ENCODE peak calls at places on chromosomes 13 and 19, in nine cellular contexts. G, R, X, T, N, S, D, B and F are unnamed samples.

GRCh38 chr13:48797127-48797526 is 143.4 kb downstream of the CYSLTR2 start:
- DNase-seq in X (no peak), S (no peak), D (no peak), N (no peak), G (no peak), B (no peak), T (no peak), R (no peak), F (no peak)

GRCh38 chr13:43767351-43767901 is 19.3 kb downstream of the ENOX1 start:
- DNase-seq in B (peak), D (no peak), S (peak), N (no peak), R (no peak), T (no peak), G (no peak), X (no peak), F (no peak)

GRCh38 chr13:94860981-94861407 is 148.6 kb upstream of the SOX21 start:
- DNase-seq in G (no peak), D (peak), S (no peak), N (no peak), T (no peak), R (no peak), B (no peak), X (no peak), F (no peak)

GRCh38 chr13:85170372-85170771 is 628.8 kb downstream of the SLITRK6 start:
- DNase-seq in X (no peak), D (no peak), B (no peak), N (no peak), S (no peak), T (no peak), R (no peak), G (no peak), F (peak)

GRCh38 chr13:48775804-48776203 is 122.1 kb downstream of the CYSLTR2 start:
- DNase-seq in D (no peak), X (no peak), B (no peak), T (no peak), G (no peak), S (no peak), R (no peak), N (no peak), F (no peak)

GRCh38 chr19:48963371-48964204 is 1.5 kb upstream of the FTL start:
- DNase-seq in X (no peak), G (peak), S (no peak), T (peak), N (no peak), B (peak), D (peak), R (peak), F (no peak)

GRCh38 chr13:35723061-35723461 is 246.6 kb upstream of the MAB21L1 start:
- DNase-seq in S (no peak), B (no peak), T (no peak), N (no peak), X (no peak), G (no peak), R (no peak), D (no peak), F (no peak)

GRCh38 chr13:67238277-67238859 is 8.2 kb upstream of the PCDH9 start:
- DNase-seq in N (no peak), T (no peak), D (peak), R (no peak), B (no peak), G (no peak), X (peak), S (no peak), F (no peak)

GRCh38 chr13:46751811-46752635 is 44.9 kb downstream of the ESD start:
- DNase-seq in G (peak), T (no peak), N (no peak), R (peak), X (no peak), D (peak), S (no peak), B (no peak), F (no peak)

GRCh38 chr13:110254151-110254679 is 52.7 kb downstream of the COL4A1 start:
- DNase-seq in G (no peak), X (no peak), T (no peak), B (no peak), N (no peak), S (no peak), D (no peak), R (no peak), F (no peak)

GRCh38 chr13:80030491-80030890 is 310.4 kb downstream of the SPRY2 start:
- DNase-seq in G (no peak), N (no peak), X (no peak), S (no peak), B (peak), R (no peak), T (peak), D (no peak), F (peak)

GRCh38 chr19:9909251-9909650 is 27.1 kb downstream of the OLFM2 start:
- DNase-seq in T (no peak), S (no peak), D (no peak), B (no peak), X (no peak), N (no peak), R (no peak), G (no peak), F (no peak)

GRCh38 chr19:23118400-23118799 is 1.6 kb downstream of the ZNF730 start:
- DNase-seq in S (no peak), X (no peak), D (no peak), R (no peak), B (no peak), N (no peak), G (no peak), T (peak), F (no peak)

GRCh38 chr13:113974304-113975281 is 717 bp upstream of the C13orf46 start:
- DNase-seq in G (no peak), N (no peak), D (no peak), X (no peak), T (peak), R (no peak), S (no peak), B (no peak), F (no peak)

GRCh38 chr13:29758591-29759114 is 91.8 kb downstream of the UBL3 start:
- DNase-seq in X (no peak), B (peak), T (no peak), G (peak), N (no peak), S (no peak), D (no peak), R (peak), F (no peak)

GRCh38 chr13:106533101-106533939 is 2.1 kb downstream of the EFNB2 start:
- DNase-seq in G (no peak), B (peak), X (peak), T (peak), S (peak), D (peak), N (peak), R (peak), F (peak)

GRCh38 chr19:47790398-47790814 is 11.9 kb downstream of the SELENOW start:
- DNase-seq in G (peak), T (peak), B (peak), S (peak), X (peak), R (peak), D (peak), N (peak), F (peak)

GRCh38 chr13:63636231-63636993 is 2220.8 kb upstream of the PCDH20 start:
- DNase-seq in R (no peak), S (no peak), X (no peak), G (no peak), B (no peak), N (no peak), D (no peak), T (no peak), F (no peak)

GRCh38 chr13:31151837-31152236 is 9.9 kb downstream of the HSPH1 start:
- DNase-seq in G (no peak), N (no peak), R (no peak), T (no peak), S (no peak), B (no peak), X (no peak), D (no peak), F (no peak)

GRCh38 chr13:76976488-76976887 is 15.4 kb upstream of the CLN5 start:
- DNase-seq in S (no peak), D (peak), B (no peak), R (no peak), X (peak), T (no peak), N (no peak), G (no peak), F (peak)

GRCh38 chr19:47414469-47414868 is 4.9 kb downstream of the MEIS3 start:
- DNase-seq in D (no peak), S (no peak), T (peak), B (no peak), N (no peak), R (no peak), G (no peak), X (peak), F (no peak)

GRCh38 chr19:40486017-40486416 is 19.2 kb downstream of the SPTBN4 start:
- DNase-seq in X (no peak), B (no peak), D (no peak), T (no peak), G (no peak), N (no peak), R (no peak), S (no peak), F (no peak)

GRCh38 chr19:8500158-8500557 is 2.3 kb downstream of the PRAM1 start:
- DNase-seq in X (no peak), D (no peak), T (no peak), B (no peak), S (no peak), N (no peak), R (no peak), G (no peak), F (no peak)

GRCh38 chr13:38826182-38826813 is 139.4 kb downstream of the FREM2 start:
- DNase-seq in N (no peak), D (no peak), R (no peak), X (no peak), G (no peak), B (no peak), T (no peak), S (no peak), F (no peak)

GRCh38 chr13:51557875-51558604 is 26.2 kb upstream of the WDFY2 start:
- DNase-seq in S (no peak), N (no peak), D (no peak), B (no peak), T (no peak), G (no peak), R (no peak), X (no peak), F (no peak)

GRCh38 chr13:34698953-34699352 is 243.1 kb upstream of the NBEA start:
- DNase-seq in X (no peak), R (no peak), B (no peak), N (no peak), G (no peak), T (no peak), S (no peak), D (no peak), F (no peak)

GRCh38 chr13:94210826-94211225 is 268.7 kb downstream of the DCT start:
- DNase-seq in N (no peak), B (no peak), D (no peak), S (no peak), R (no peak), G (no peak), X (no peak), T (no peak), F (no peak)

GRCh38 chr19:36894849-36895383 is 21.2 kb downstream of the ZNF829 start:
- DNase-seq in N (no peak), G (no peak), X (no peak), S (no peak), B (no peak), R (no peak), D (no peak), T (no peak), F (no peak)

GRCh38 chr19:3431760-3432397 is 48.4 kb downstream of the SMIM24 start:
- DNase-seq in X (no peak), N (no peak), G (no peak), B (no peak), S (no peak), T (no peak), D (no peak), R (no peak), F (no peak)

GRCh38 chr19:45469835-45470146 is 2.0 kb downstream of the FOSB start:
- DNase-seq in B (no peak), G (no peak), N (peak), R (no peak), S (peak), D (no peak), T (peak), X (no peak), F (peak)

GRCh38 chr13:75876371-75877050 is 240.4 kb downstream of the LMO7 start:
- DNase-seq in B (peak), T (peak), N (peak), G (peak), S (peak), R (peak), X (peak), D (peak), F (peak)

GRCh38 chr19:10514211-10515145 is 2.8 kb downstream of the S1PR5 start:
- DNase-seq in D (peak), T (peak), R (peak), B (no peak), S (no peak), G (no peak), X (no peak), N (no peak), F (no peak)

GRCh38 chr19:2166741-2167738 is 3.3 kb downstream of the DOT1L start:
- DNase-seq in N (peak), B (peak), S (no peak), G (no peak), T (no peak), R (no peak), D (no peak), X (no peak), F (no peak)